ENCODE peak calls at places on chromosomes 7 and 10, in ten cellular contexts. K is stimulated activated CD4-positive, alpha-beta T cell treated with anti-CD3 and anti-CD28 coated beads, TNF-alpha, amount 100 ng/mL, for 1 hour; W is ecto neural progenitor cell; N is fibroblast of pulmonary artery; D is Ammon's horn; Z is astrocyte of the spinal cord; Q is fibroblast of lung; F is GOT3; B is Right ventricle myocardium superior; S is H7. M is an unnamed sample.

GRCh38 chr10:13839430-13839986 is 252.7 kb downstream of the PRPF18 start:
- DNase-seq in K (no peak), W (no peak), N (peak), D (no peak), Z (peak), Q (peak), F (peak), B (peak), S (no peak), M (peak)

GRCh38 chr10:104330168-104331117 is 7.8 kb downstream of the ITPRIP start:
- DNase-seq in K (no peak), W (no peak), N (peak), D (no peak), Z (peak), Q (peak), F (no peak), B (peak), S (peak), M (peak)

GRCh38 chr7:149153346-149153745 is 6.1 kb downstream of the ZNF398 start:
- DNase-seq in K (no peak), W (no peak), N (no peak), D (no peak), Z (no peak), Q (no peak), F (no peak), B (no peak), S (no peak), M (no peak)

GRCh38 chr10:100124097-100124496 is 42.4 kb upstream of the CPN1 start:
- DNase-seq in K (no peak), W (no peak), N (no peak), D (no peak), Z (no peak), Q (no peak), F (no peak), B (no peak), S (no peak), M (no peak)

GRCh38 chr7:139916717-139917395 is 87.8 kb downstream of the TBXAS1 start:
- DNase-seq in K (no peak), W (no peak), N (no peak), D (no peak), Z (no peak), Q (peak), F (no peak), B (no peak), S (no peak), M (no peak)

GRCh38 chr10:7529638-7530037 is 118.8 kb upstream of the SFMBT2 start:
- DNase-seq in K (no peak), W (no peak), N (peak), D (peak), Z (no peak), Q (no peak), F (no peak), B (no peak), S (peak), M (no peak)

GRCh38 chr7:40115941-40116340 is 18.5 kb downstream of the MPLKIP start:
- DNase-seq in K (no peak), W (no peak), N (no peak), D (no peak), Z (no peak), Q (no peak), F (no peak), B (no peak), S (no peak), M (no peak)

GRCh38 chr10:60994128-60994527 is 50.1 kb upstream of the RHOBTB1 start:
- DNase-seq in K (no peak), W (no peak), N (no peak), D (no peak), Z (no peak), Q (no peak), F (no peak), B (no peak), S (no peak), M (no peak)

GRCh38 chr10:7622969-7623368 is 43.8 kb downstream of the ITIH5 start:
- DNase-seq in K (no peak), W (no peak), N (peak), D (no peak), Z (no peak), Q (no peak), F (no peak), B (no peak), S (peak), M (no peak)

GRCh38 chr10:86259901-86260562 is 106.6 kb downstream of the GRID1 start:
- DNase-seq in K (no peak), W (peak), N (no peak), D (no peak), Z (no peak), Q (no peak), F (no peak), B (no peak), S (no peak), M (no peak)

GRCh38 chr7:6160191-6160623 is 112.2 kb downstream of the CYTH3 start:
- DNase-seq in K (no peak), W (peak), N (peak), D (peak), Z (peak), Q (peak), F (no peak), B (peak), S (peak), M (peak)

GRCh38 chr7:3272691-3273141 is 28.3 kb upstream of the SDK1 start:
- DNase-seq in K (no peak), W (no peak), N (peak), D (no peak), Z (peak), Q (peak), F (no peak), B (no peak), S (no peak), M (peak)

GRCh38 chr10:125201108-125201524 is 40.8 kb upstream of the CTBP2 start:
- DNase-seq in K (no peak), W (no peak), N (no peak), D (no peak), Z (peak), Q (peak), F (no peak), B (no peak), S (no peak), M (no peak)

GRCh38 chr7:70553364-70553763 is 578.6 kb upstream of the GALNT17 start:
- DNase-seq in K (no peak), W (no peak), N (no peak), D (peak), Z (no peak), Q (no peak), F (no peak), B (no peak), S (no peak), M (no peak)

GRCh38 chr10:50470798-50471582 is 152.8 kb downstream of the SGMS1 start:
- DNase-seq in K (no peak), W (no peak), N (no peak), D (no peak), Z (peak), Q (no peak), F (no peak), B (no peak), S (no peak), M (no peak)

GRCh38 chr10:48442090-48442808 is 135.8 kb downstream of the MAPK8 start:
- DNase-seq in K (no peak), W (peak), N (no peak), D (no peak), Z (no peak), Q (no peak), F (no peak), B (no peak), S (no peak), M (no peak)

GRCh38 chr10:58897708-58898107 is 278.7 kb upstream of the PHYHIPL start:
- DNase-seq in K (no peak), W (no peak), N (peak), D (no peak), Z (no peak), Q (peak), F (no peak), B (no peak), S (no peak), M (no peak)

GRCh38 chr10:80472234-80473095 is 18.4 kb downstream of the TSPAN14 start:
- DNase-seq in K (no peak), W (no peak), N (peak), D (no peak), Z (peak), Q (peak), F (no peak), B (no peak), S (no peak), M (peak)

GRCh38 chr10:126945351-126946035 is 40.3 kb downstream of the DOCK1 start:
- DNase-seq in K (no peak), W (no peak), N (no peak), D (no peak), Z (no peak), Q (peak), F (no peak), B (no peak), S (no peak), M (no peak)

GRCh38 chr10:52805414-52806285 is 33.1 kb upstream of the MBL2 start:
- DNase-seq in K (no peak), W (no peak), N (no peak), D (no peak), Z (no peak), Q (no peak), F (no peak), B (no peak), S (no peak), M (no peak)

GRCh38 chr7:105656922-105657521 is 75.7 kb upstream of the EFCAB10 start:
- DNase-seq in K (peak), W (peak), N (peak), D (no peak), Z (no peak), Q (peak), F (no peak), B (no peak), S (peak), M (no peak)

GRCh38 chr10:34723746-34724145 is 91.3 kb downstream of the PARD3 start:
- DNase-seq in K (no peak), W (no peak), N (peak), D (peak), Z (peak), Q (peak), F (no peak), B (no peak), S (no peak), M (peak)

GRCh38 chr7:4770886-4771285 is 4.5 kb upstream of the AP5Z1 start:
- DNase-seq in K (no peak), W (no peak), N (no peak), D (no peak), Z (no peak), Q (no peak), F (no peak), B (no peak), S (no peak), M (no peak)

GRCh38 chr10:71486465-71487114 is 89.9 kb downstream of the CDH23 start:
- DNase-seq in K (no peak), W (peak), N (peak), D (peak), Z (peak), Q (peak), F (no peak), B (peak), S (peak), M (no peak)

M was measured in fibroblast of the conjunctiva.